ENCODE peak calls at places on chromosomes 1 and 21, in ten cellular contexts. One of them, this sample, is unnamed.

GRCh38 chr1:2179283-2180013 is 15.1 kb downstream of the FAAP20 start:
- DNase-seq in lower lobe of right lung: no peak
- DNase-seq in lung: no peak
- DNase-seq in stomach: no peak
- DNase-seq in osteoblast: no peak
- DNase-seq in mesenchymal stem cell: peak; percentile 16
- DNase-seq in heart left ventricle: no peak
- DNase-seq in GM23248: peak; percentile 35
- DNase-seq in heart right ventricle: no peak
- DNase-seq in H7: peak; percentile 65
- DNase-seq in this sample: no peak

GRCh38 chr1:26102046-26102925 is 9.3 kb upstream of the PDIK1L start:
- DNase-seq in lower lobe of right lung: no peak
- DNase-seq in lung: no peak
- DNase-seq in stomach: no peak
- DNase-seq in osteoblast: peak; percentile 69
- DNase-seq in mesenchymal stem cell: no peak
- DNase-seq in heart left ventricle: no peak
- DNase-seq in GM23248: no peak
- DNase-seq in heart right ventricle: no peak
- DNase-seq in H7: no peak
- DNase-seq in this sample: no peak

GRCh38 chr1:108211014-108211413 is 10.9 kb upstream of the SLC25A24 start:
- DNase-seq in lower lobe of right lung: no peak
- DNase-seq in lung: no peak
- DNase-seq in stomach: no peak
- DNase-seq in osteoblast: no peak
- DNase-seq in mesenchymal stem cell: no peak
- DNase-seq in heart left ventricle: no peak
- DNase-seq in GM23248: no peak
- DNase-seq in heart right ventricle: no peak
- DNase-seq in H7: no peak
- DNase-seq in this sample: no peak

GRCh38 chr1:65330822-65331221 is 21.5 kb downstream of the DNAJC6 start:
- DNase-seq in lower lobe of right lung: no peak
- DNase-seq in lung: no peak
- DNase-seq in stomach: no peak
- DNase-seq in osteoblast: no peak
- DNase-seq in mesenchymal stem cell: no peak
- DNase-seq in heart left ventricle: no peak
- DNase-seq in GM23248: no peak
- DNase-seq in heart right ventricle: no peak
- DNase-seq in H7: peak; percentile 14
- DNase-seq in this sample: no peak

GRCh38 chr21:29538115-29538514 is 239.4 kb downstream of the BACH1 start:
- DNase-seq in lower lobe of right lung: no peak
- DNase-seq in lung: no peak
- DNase-seq in stomach: no peak
- DNase-seq in osteoblast: peak; percentile 25
- DNase-seq in mesenchymal stem cell: no peak
- DNase-seq in heart left ventricle: no peak
- DNase-seq in GM23248: peak; percentile 55
- DNase-seq in heart right ventricle: no peak
- DNase-seq in H7: no peak
- DNase-seq in this sample: no peak

GRCh38 chr1:244964112-244964971 is 100.0 kb upstream of the HNRNPU start:
- DNase-seq in lower lobe of right lung: no peak
- DNase-seq in lung: no peak
- DNase-seq in stomach: peak; percentile 31
- DNase-seq in osteoblast: peak; percentile 79
- DNase-seq in mesenchymal stem cell: peak; percentile 90
- DNase-seq in heart left ventricle: no peak
- DNase-seq in GM23248: peak; percentile 73
- DNase-seq in heart right ventricle: no peak
- DNase-seq in H7: no peak
- DNase-seq in this sample: no peak

GRCh38 chr21:17495680-17496079 is 17.2 kb upstream of the CXADR start:
- DNase-seq in lower lobe of right lung: no peak
- DNase-seq in lung: no peak
- DNase-seq in stomach: no peak
- DNase-seq in osteoblast: no peak
- DNase-seq in mesenchymal stem cell: no peak
- DNase-seq in heart left ventricle: no peak
- DNase-seq in GM23248: no peak
- DNase-seq in heart right ventricle: no peak
- DNase-seq in H7: no peak
- DNase-seq in this sample: no peak

GRCh38 chr1:235262539-235262938 is 65.4 kb downstream of the ARID4B start:
- DNase-seq in lower lobe of right lung: no peak
- DNase-seq in lung: no peak
- DNase-seq in stomach: no peak
- DNase-seq in osteoblast: no peak
- DNase-seq in mesenchymal stem cell: no peak
- DNase-seq in heart left ventricle: no peak
- DNase-seq in GM23248: no peak
- DNase-seq in heart right ventricle: no peak
- DNase-seq in H7: no peak
- DNase-seq in this sample: no peak

GRCh38 chr1:2785631-2786328 is 15.7 kb downstream of the TTC34 start:
- DNase-seq in lower lobe of right lung: peak; percentile 32
- DNase-seq in lung: no peak
- DNase-seq in stomach: peak; percentile 19
- DNase-seq in osteoblast: peak; percentile 35
- DNase-seq in mesenchymal stem cell: no peak
- DNase-seq in heart left ventricle: peak; percentile 12
- DNase-seq in GM23248: no peak
- DNase-seq in heart right ventricle: no peak
- DNase-seq in H7: peak; percentile 43
- DNase-seq in this sample: no peak

GRCh38 chr1:16175610-16176553 is 20.0 kb upstream of the EPHA2 start:
- DNase-seq in lower lobe of right lung: peak; percentile 86
- DNase-seq in lung: peak; percentile 83
- DNase-seq in stomach: peak; percentile 94
- DNase-seq in osteoblast: peak; percentile 95
- DNase-seq in mesenchymal stem cell: peak; percentile 95
- DNase-seq in heart left ventricle: peak; percentile 94
- DNase-seq in GM23248: peak; percentile 98
- DNase-seq in heart right ventricle: peak; percentile 91
- DNase-seq in H7: peak; percentile 61
- DNase-seq in this sample: peak; percentile 66

GRCh38 chr1:173224280-173224886 is 17.3 kb upstream of the TNFSF4 start:
- DNase-seq in lower lobe of right lung: no peak
- DNase-seq in lung: no peak
- DNase-seq in stomach: no peak
- DNase-seq in osteoblast: peak; percentile 71
- DNase-seq in mesenchymal stem cell: no peak
- DNase-seq in heart left ventricle: no peak
- DNase-seq in GM23248: peak; percentile 12
- DNase-seq in heart right ventricle: no peak
- DNase-seq in H7: no peak
- DNase-seq in this sample: no peak

GRCh38 chr1:48021792-48022191 is 24.6 kb upstream of the TRABD2B start:
- DNase-seq in lower lobe of right lung: no peak
- DNase-seq in lung: no peak
- DNase-seq in stomach: no peak
- DNase-seq in osteoblast: no peak
- DNase-seq in mesenchymal stem cell: no peak
- DNase-seq in heart left ventricle: no peak
- DNase-seq in GM23248: no peak
- DNase-seq in heart right ventricle: no peak
- DNase-seq in H7: no peak
- DNase-seq in this sample: no peak

GRCh38 chr1:230986976-230987375 is 8.1 kb downstream of the ARV1 start:
- DNase-seq in lower lobe of right lung: no peak
- DNase-seq in lung: no peak
- DNase-seq in stomach: no peak
- DNase-seq in osteoblast: peak; percentile 63
- DNase-seq in mesenchymal stem cell: peak; percentile 78
- DNase-seq in heart left ventricle: no peak
- DNase-seq in GM23248: peak; percentile 88
- DNase-seq in heart right ventricle: no peak
- DNase-seq in H7: no peak
- DNase-seq in this sample: no peak

GRCh38 chr1:68321084-68321685 is 88.9 kb upstream of the WLS start:
- DNase-seq in lower lobe of right lung: peak; percentile 79
- DNase-seq in lung: peak; percentile 70
- DNase-seq in stomach: peak; percentile 82
- DNase-seq in osteoblast: no peak
- DNase-seq in mesenchymal stem cell: peak; percentile 67
- DNase-seq in heart left ventricle: peak; percentile 75
- DNase-seq in GM23248: peak; percentile 80
- DNase-seq in heart right ventricle: peak; percentile 53
- DNase-seq in H7: peak; percentile 34
- DNase-seq in this sample: peak; percentile 31

DNA sequence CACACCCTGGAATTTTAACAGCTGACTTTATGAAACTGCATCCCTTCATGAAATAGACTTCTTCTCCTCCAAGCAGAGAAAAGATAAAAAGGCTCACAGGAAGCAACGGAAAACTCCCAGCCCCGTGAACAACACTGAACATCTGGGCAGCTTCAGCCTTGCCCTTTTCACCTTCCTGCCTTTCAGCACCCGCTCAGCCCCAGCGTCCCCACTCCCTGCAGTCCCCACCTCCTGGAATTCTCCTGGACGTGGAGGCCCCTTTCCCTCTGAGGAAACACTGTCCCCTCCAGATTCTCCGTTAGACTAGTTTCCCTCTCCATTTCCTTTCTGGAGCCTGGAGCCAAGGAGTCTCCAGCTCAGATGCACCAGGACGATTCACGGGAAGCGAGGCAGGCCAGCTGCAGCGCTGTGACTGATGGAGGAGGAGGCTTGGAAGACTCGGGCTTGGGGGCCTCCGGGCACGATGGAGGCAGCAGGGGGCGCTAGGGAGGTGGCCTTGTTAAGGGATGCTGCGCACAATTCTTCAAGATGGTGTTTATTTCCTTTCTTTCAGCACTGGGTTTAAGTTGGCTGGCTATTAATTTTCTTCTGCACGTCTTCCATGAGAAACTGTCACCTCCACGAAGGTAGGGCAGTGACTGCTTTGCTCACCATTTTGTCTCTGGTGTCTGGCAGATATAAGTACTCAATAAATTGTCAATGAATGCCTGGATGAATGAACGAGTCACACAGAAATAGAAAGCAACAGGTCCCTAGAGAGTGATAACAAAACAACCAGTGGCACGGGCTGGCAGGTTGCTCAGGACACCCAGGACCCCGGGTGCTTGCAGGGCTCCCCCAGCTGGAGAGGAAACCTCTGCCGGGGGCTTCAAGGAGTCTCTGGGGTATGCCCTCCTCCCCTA is 3.0 kb upstream of the MYOC start:
- DNase-seq in lower lobe of right lung: peak; percentile 64
- DNase-seq in lung: peak; percentile 62
- DNase-seq in stomach: peak; percentile 45
- DNase-seq in osteoblast: peak; percentile 64
- DNase-seq in mesenchymal stem cell: peak; percentile 43
- DNase-seq in heart left ventricle: peak; percentile 89
- DNase-seq in GM23248: peak; percentile 77
- DNase-seq in heart right ventricle: peak; percentile 90
- DNase-seq in H7: peak; percentile 87
- DNase-seq in this sample: peak; percentile 52
- H3K4me3 ChIP-seq in lower lobe of right lung: peak overlapping the region; percentile 23
- H3K4me3 ChIP-seq in lung: no peak overlapping the region
- H3K4me3 ChIP-seq in stomach: no peak overlapping the region
- H3K4me3 ChIP-seq in osteoblast: peak overlapping the region; percentile 21
- H3K4me3 ChIP-seq in mesenchymal stem cell: peak overlapping the region; percentile 61
- H3K4me3 ChIP-seq in heart left ventricle: peak overlapping the region; percentile 22
- H3K4me3 ChIP-seq in GM23248: peak overlapping the region; percentile 27
- H3K4me3 ChIP-seq in heart right ventricle: peak overlapping the region; percentile 13
- H3K4me3 ChIP-seq in H7: no peak overlapping the region
- H3K4me3 ChIP-seq in this sample: peak overlapping the region; percentile 26

DNA sequence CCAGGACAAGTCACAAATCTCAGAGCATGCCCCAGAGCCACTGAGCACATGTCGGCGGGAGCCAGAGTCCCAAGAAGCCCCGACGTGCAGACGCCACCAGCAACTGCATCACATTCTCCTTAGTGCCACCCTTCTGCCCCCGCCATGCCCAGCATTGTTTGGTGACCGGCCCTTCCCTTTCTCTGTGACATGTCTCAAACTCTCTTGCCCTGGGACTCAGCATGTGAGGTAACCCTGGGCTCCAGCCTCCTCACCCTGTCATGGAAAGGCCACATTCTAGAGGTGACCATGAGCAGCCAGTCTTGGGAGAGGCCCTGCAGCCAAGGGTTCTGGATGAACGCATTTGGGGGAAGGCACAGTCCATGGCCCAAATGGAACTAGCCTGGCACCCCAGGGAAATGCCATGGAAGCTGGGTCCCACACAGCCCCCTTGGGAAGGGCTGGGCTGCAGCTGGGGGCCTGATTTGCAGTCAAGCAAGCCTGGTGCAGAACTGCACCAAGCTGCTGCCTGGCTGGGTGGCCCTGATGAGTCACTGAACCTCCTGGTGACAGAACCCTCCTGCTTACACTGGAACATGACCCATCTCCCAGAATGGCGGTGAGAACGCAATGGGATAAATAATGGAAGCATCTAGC is 94.4 kb downstream of the ITPKB start:
- DNase-seq in lower lobe of right lung: peak; percentile 17
- DNase-seq in lung: no peak
- DNase-seq in stomach: no peak
- DNase-seq in osteoblast: peak; percentile 87
- DNase-seq in mesenchymal stem cell: peak; percentile 50
- DNase-seq in heart left ventricle: no peak
- DNase-seq in GM23248: no peak
- DNase-seq in heart right ventricle: no peak
- DNase-seq in H7: no peak
- DNase-seq in this sample: no peak
- H3K36me3 ChIP-seq in lower lobe of right lung: peaks cover 69% of the 10 kb centered on the region
- H3K36me3 ChIP-seq in lung: peaks cover 67% of the 10 kb centered on the region
- H3K36me3 ChIP-seq in stomach: peaks cover 66% of the 10 kb centered on the region
- H3K36me3 ChIP-seq in osteoblast: no peaks in the 10 kb centered on the region
- H3K36me3 ChIP-seq in mesenchymal stem cell: peaks cover 40% of the 10 kb centered on the region
- H3K36me3 ChIP-seq in heart left ventricle: peaks cover 22% of the 10 kb centered on the region
- H3K36me3 ChIP-seq in GM23248: no peaks in the 10 kb centered on the region
- H3K36me3 ChIP-seq in heart right ventricle: no peaks in the 10 kb centered on the region
- H3K36me3 ChIP-seq in H7: no peaks in the 10 kb centered on the region
- H3K36me3 ChIP-seq in this sample: no peaks in the 10 kb centered on the region

GRCh38 chr1:37479255-37480124 is 5.1 kb downstream of the ZC3H12A start:
- DNase-seq in lower lobe of right lung: peak; percentile 95
- DNase-seq in lung: peak; percentile 93
- DNase-seq in stomach: peak; percentile 96
- DNase-seq in osteoblast: peak; percentile 99
- DNase-seq in mesenchymal stem cell: peak; percentile 88
- DNase-seq in heart left ventricle: peak; percentile 79
- DNase-seq in GM23248: peak; percentile 97
- DNase-seq in heart right ventricle: peak; percentile 64
- DNase-seq in H7: peak; percentile 70
- DNase-seq in this sample: peak; percentile 95
- H3K4me3 ChIP-seq in lower lobe of right lung: peak overlapping the region; percentile 83
- H3K4me3 ChIP-seq in lung: no peak overlapping the region
- H3K4me3 ChIP-seq in stomach: peak overlapping the region; percentile 93
- H3K4me3 ChIP-seq in osteoblast: peak overlapping the region; percentile 58
- H3K4me3 ChIP-seq in mesenchymal stem cell: peak overlapping the region; percentile 79
- H3K4me3 ChIP-seq in heart left ventricle: peak overlapping the region; percentile 36
- H3K4me3 ChIP-seq in GM23248: peak overlapping the region; percentile 87
- H3K4me3 ChIP-seq in heart right ventricle: peak overlapping the region; percentile 19
- H3K4me3 ChIP-seq in H7: no peak overlapping the region
- H3K4me3 ChIP-seq in this sample: peak overlapping the region; percentile 64

DNA sequence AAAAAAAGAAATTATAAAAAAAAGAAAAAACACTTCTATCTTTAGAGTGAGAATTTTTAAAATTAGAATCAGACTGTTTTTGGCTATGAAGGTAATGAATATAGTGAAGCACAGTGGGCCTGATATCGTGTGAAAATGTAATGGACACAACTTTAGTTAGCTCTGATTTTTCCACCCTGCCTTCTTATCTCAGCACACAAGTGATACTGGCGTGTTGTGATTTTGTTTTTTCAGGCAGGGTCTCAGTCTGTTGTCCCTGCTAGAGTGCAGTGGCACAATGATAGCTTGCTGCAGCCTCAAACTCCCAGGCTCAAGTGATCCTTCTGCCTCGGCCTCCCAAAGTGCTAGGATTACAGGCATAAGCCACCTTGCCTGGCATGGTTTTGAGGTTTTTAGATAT is 22.3 kb downstream of the MACF1 start:
- DNase-seq in lower lobe of right lung: no peak
- DNase-seq in lung: no peak
- DNase-seq in stomach: no peak
- DNase-seq in osteoblast: no peak
- DNase-seq in mesenchymal stem cell: no peak
- DNase-seq in heart left ventricle: no peak
- DNase-seq in GM23248: no peak
- DNase-seq in heart right ventricle: no peak
- DNase-seq in H7: no peak
- DNase-seq in this sample: no peak
- H3K36me3 ChIP-seq in lower lobe of right lung: peaks cover 9% of the 10 kb centered on the region
- H3K36me3 ChIP-seq in lung: no peaks in the 10 kb centered on the region
- H3K36me3 ChIP-seq in stomach: peaks cover 6% of the 10 kb centered on the region
- H3K36me3 ChIP-seq in osteoblast: peaks cover 3% of the 10 kb centered on the region
- H3K36me3 ChIP-seq in mesenchymal stem cell: no peaks in the 10 kb centered on the region
- H3K36me3 ChIP-seq in heart left ventricle: no peaks in the 10 kb centered on the region
- H3K36me3 ChIP-seq in GM23248: no peaks in the 10 kb centered on the region
- H3K36me3 ChIP-seq in heart right ventricle: no peaks in the 10 kb centered on the region
- H3K36me3 ChIP-seq in H7: no peaks in the 10 kb centered on the region
- H3K36me3 ChIP-seq in this sample: no peaks in the 10 kb centered on the region

This sample was measured in gastrocnemius medialis.